ENCODE peak calls at places on chromosomes 5 and 9, in four cellular contexts. J is CD8-positive, alpha-beta memory T cell; R is astrocyte; U is CD8-positive, alpha-beta T cell. X is an unnamed sample.

GRCh38 chr5:56429110-56429561 is 196.0 kb upstream of the ANKRD55 start:
- DNase-seq in J (no peak), R (no peak), U (no peak), X (no peak)

GRCh38 chr5:179608131-179608581 is 15.3 kb downstream of the HNRNPH1 start:
- DNase-seq in J (no peak), R (no peak), U (no peak), X (no peak)

GRCh38 chr5:39424751-39425524 is at the start of gene DAB2:
- DNase-seq in J (peak; percentile 23), R (peak; percentile 96), U (no peak), X (peak; percentile 91)

GRCh38 chr9:133876836-133877235 is 115.3 kb downstream of the VAV2 start:
- DNase-seq in J (no peak), R (no peak), U (no peak), X (no peak)

GRCh38 chr5:130529716-130530485 is 625.6 kb downstream of the CHSY3 start:
- DNase-seq in J (no peak), R (no peak), U (no peak), X (no peak)

GRCh38 chr9:134403682-134404301 is 77.5 kb downstream of the RXRA start:
- DNase-seq in J (peak; percentile 34), R (peak; percentile 95), U (no peak), X (peak; percentile 90)

GRCh38 chr9:85960688-85961093 is 19.7 kb downstream of the NAA35 start:
- DNase-seq in J (no peak), R (no peak), U (no peak), X (no peak)

GRCh38 chr5:74916831-74917710 is 50.9 kb upstream of the FAM169A start:
- DNase-seq in J (no peak), R (peak; percentile 20), U (no peak), X (no peak)

GRCh38 chr5:92801921-92802320 is 779.1 kb downstream of the NR2F1-AS1 start:
- DNase-seq in J (no peak), R (peak; percentile 47), U (no peak), X (no peak)

GRCh38 chr5:32190094-32190493 is 16.0 kb upstream of the GOLPH3 start:
- DNase-seq in J (no peak), R (no peak), U (no peak), X (no peak)

GRCh38 chr9:125393426-125393825 is 131.8 kb downstream of the GAPVD1 start:
- DNase-seq in J (no peak), R (peak; percentile 65), U (no peak), X (no peak)

GRCh38 chr9:133690111-133690561 is 48.0 kb downstream of the SARDH start:
- DNase-seq in J (no peak), R (no peak), U (no peak), X (no peak)

GRCh38 chr5:151694035-151694485 is 7.3 kb upstream of the SPARC start:
- DNase-seq in J (no peak), R (no peak), U (no peak), X (no peak)

GRCh38 chr5:132526290-132526973 is 16.9 kb downstream of the IL5 start:
- DNase-seq in J (peak; percentile 37), R (no peak), U (no peak), X (no peak)

GRCh38 chr9:35035851-35036701 is 36.3 kb downstream of the VCP start:
- DNase-seq in J (no peak), R (no peak), U (no peak), X (peak; percentile 70)

GRCh38 chr9:97475079-97475478 is 26.4 kb upstream of the TMOD1 start:
- DNase-seq in J (no peak), R (peak; percentile 3), U (no peak), X (no peak)

GRCh38 chr9:136321561-136321960 is 5.8 kb upstream of the GPSM1 start:
- DNase-seq in J (no peak), R (no peak), U (no peak), X (no peak)

GRCh38 chr5:174247239-174247638 is 201.7 kb downstream of the NSG2 start:
- DNase-seq in J (no peak), R (no peak), U (no peak), X (no peak)

GRCh38 chr5:136066705-136067271 is 38.0 kb downstream of the TGFBI start:
- DNase-seq in J (no peak), R (peak; percentile 71), U (no peak), X (peak; percentile 59)

GRCh38 chr9:1216532-1216931 is 166.4 kb downstream of the DMRT2 start:
- DNase-seq in J (no peak), R (peak; percentile 11), U (no peak), X (no peak)

GRCh38 chr5:79703381-79703645 is 13.7 kb downstream of the CMYA5 start:
- DNase-seq in J (no peak), R (no peak), U (no peak), X (no peak)

GRCh38 chr5:14032944-14033343 is 88.5 kb upstream of the DNAH5 start:
- DNase-seq in J (no peak), R (peak; percentile 73), U (no peak), X (no peak)

GRCh38 chr5:30458681-30459080 is 734.8 kb upstream of the CDH6 start:
- DNase-seq in J (no peak), R (no peak), U (no peak), X (no peak)

GRCh38 chr5:5584236-5584749 is 161.8 kb downstream of the ICE1 start:
- DNase-seq in J (no peak), R (no peak), U (no peak), X (no peak)

GRCh38 chr9:121944741-121945191 is 148.3 kb downstream of the TTLL11 start:
- DNase-seq in J (no peak), R (peak; percentile 56), U (no peak), X (no peak)

GRCh38 chr9:121876658-121877271 is 216.3 kb downstream of the TTLL11 start:
- DNase-seq in J (no peak), R (peak; percentile 84), U (no peak), X (no peak)

GRCh38 chr9:129140397-129141065 is 29.3 kb downstream of the PTPA start:
- DNase-seq in J (no peak), R (peak; percentile 37), U (no peak), X (peak; percentile 68)

GRCh38 chr5:82365744-82366228 is 87.6 kb upstream of the RPS23 start:
- DNase-seq in J (no peak), R (peak; percentile 85), U (no peak), X (no peak)

GRCh38 chr9:133614678-133615077 is 5.5 kb upstream of the FAM163B start:
- DNase-seq in J (no peak), R (no peak), U (no peak), X (no peak)

GRCh38 chr5:134911285-134912215 is 6.6 kb downstream of the PCBD2 start:
- DNase-seq in J (no peak), R (no peak), U (no peak), X (no peak)

GRCh38 chr5:95768731-95769130 is 37.6 kb downstream of the RHOBTB3 start:
- DNase-seq in J (no peak), R (no peak), U (no peak), X (no peak)

GRCh38 chr9:6049798-6050197 is 34.4 kb upstream of the RANBP6 start:
- DNase-seq in J (no peak), R (no peak), U (no peak), X (no peak)

GRCh38 chr5:38883842-38884241 is 38.0 kb downstream of the OSMR start:
- DNase-seq in J (no peak), R (no peak), U (no peak), X (no peak)

GRCh38 chr5:33439905-33440481 is 772 bp upstream of the TARS1 start:
- DNase-seq in J (no peak), R (no peak), U (no peak), X (no peak)

GRCh38 chr5:37722236-37723146 is 117.3 kb downstream of the GDNF start:
- DNase-seq in J (no peak), R (peak; percentile 99), U (no peak), X (no peak)

GRCh38 chr9:19488721-19489120 is 79.9 kb downstream of the ACER2 start:
- DNase-seq in J (no peak), R (no peak), U (no peak), X (no peak)

GRCh38 chr9:84822589-84823233 is 153.2 kb downstream of the NTRK2 start:
- DNase-seq in J (no peak), R (no peak), U (no peak), X (no peak)

GRCh38 chr9:9352877-9353481 is 1259.8 kb downstream of the PTPRD start:
- DNase-seq in J (no peak), R (no peak), U (no peak), X (no peak)

GRCh38 chr9:111874500-111874899 is 22.1 kb upstream of the UGCG start:
- DNase-seq in J (no peak), R (no peak), U (no peak), X (no peak)

GRCh38 chr5:43635374-43635773 is 32.4 kb downstream of the NNT start:
- DNase-seq in J (no peak), R (peak; percentile 30), U (no peak), X (no peak)
- H3K36me3 ChIP-seq in J (peaks cover 12% of the 10 kb centered on the region), R (peaks cover 3% of the 10 kb centered on the region), U (peaks cover 6% of the 10 kb centered on the region), X (peaks cover 17% of the 10 kb centered on the region)

GRCh38 chr5:159772698-159773061 is 143.6 kb upstream of the ADRA1B start:
- DNase-seq in J (no peak), R (no peak), U (no peak), X (no peak)
- H3K27ac ChIP-seq in J (no peak overlapping the region), R (peak overlapping the region; percentile 72), U (no peak overlapping the region), X (peak overlapping the region; percentile 88)

DNA sequence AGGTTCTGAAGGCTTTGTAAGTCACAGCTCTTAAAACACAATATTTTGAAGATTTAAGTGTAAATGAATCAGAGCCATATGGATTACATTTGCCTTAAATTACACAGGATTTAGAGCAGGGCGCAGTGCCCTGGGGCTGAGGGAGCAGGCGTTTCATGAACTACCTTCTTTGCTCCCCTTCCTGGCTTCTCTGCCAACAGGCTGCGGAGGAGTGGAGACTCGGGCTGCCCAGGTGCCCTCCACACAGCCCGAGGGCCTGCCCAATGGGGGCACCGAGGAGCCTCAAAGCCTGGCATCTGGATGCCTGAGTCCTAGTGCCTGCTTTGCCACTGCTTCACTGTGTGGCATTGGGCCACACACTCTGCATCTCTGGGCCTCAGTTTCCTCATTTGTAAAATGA is 90.6 kb upstream of the HAND1 start:
- DNase-seq in J (no peak), R (no peak), U (no peak), X (peak; percentile 7)
- H3K4me3 ChIP-seq in J (no peak overlapping the region), R (no peak overlapping the region), U (no peak overlapping the region), X (no peak overlapping the region)

GRCh38 chr5:168413596-168413995 is 72.7 kb upstream of the RARS1 start:
- DNase-seq in J (no peak), R (peak; percentile 86), U (no peak), X (no peak)
- H3K36me3 ChIP-seq in J (no peaks in the 10 kb centered on the region), R (no peaks in the 10 kb centered on the region), U (no peaks in the 10 kb centered on the region), X (no peaks in the 10 kb centered on the region)

DNA sequence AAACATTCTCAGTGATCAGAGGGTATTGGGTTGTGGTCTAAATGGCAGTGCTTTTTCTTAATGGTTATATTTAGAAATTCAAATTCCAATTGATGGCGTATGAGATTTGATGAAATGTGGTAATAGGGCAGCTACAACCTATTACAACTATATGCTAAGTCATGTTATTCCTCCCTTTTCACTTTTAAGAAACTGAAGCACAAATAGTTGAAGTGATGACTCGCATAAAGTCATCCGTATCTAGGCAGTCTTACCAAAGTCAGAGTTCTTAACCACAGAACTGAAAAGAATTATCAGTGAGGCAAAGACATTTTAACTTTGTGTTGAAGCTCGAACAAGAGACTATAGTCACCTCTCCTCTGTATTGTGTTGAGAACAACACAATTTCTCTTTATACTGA is 28.2 kb downstream of the C9orf152 start:
- DNase-seq in J (no peak), R (peak; percentile 75), U (no peak), X (no peak)
- H3K27ac ChIP-seq in J (no peak overlapping the region), R (peak overlapping the region; percentile 50), U (no peak overlapping the region), X (no peak overlapping the region)